ENCODE peak calls at places on chromosomes 6 and 20, in eight cellular contexts. N, K, Q, X, G, P, J and O are unnamed samples. For H3K36me3, the result is how much of the 10 kb centered on the place peaks cover.

GRCh38 chr20:25544316-25544715 is 41.0 kb downstream of the NINL start:
- DNase-seq in N (no peak), K (no peak), Q (no peak), X (no peak), G (no peak), P (no peak), J (no peak), O (no peak)

GRCh38 chr6:27579973-27580372 is 107.1 kb upstream of the ZNF184 start:
- DNase-seq in N (no peak), K (no peak), Q (no peak), X (no peak), G (no peak), P (no peak), J (no peak), O (no peak)

GRCh38 chr6:131029661-131030297 is 33.3 kb downstream of the EPB41L2 start:
- DNase-seq in N (no peak), K (no peak), Q (no peak), X (no peak), G (no peak), P (peak), J (no peak), O (no peak)

GRCh38 chr6:164085552-164086325 is 671.2 kb downstream of the QKI start:
- DNase-seq in N (no peak), K (peak), Q (no peak), X (no peak), G (no peak), P (peak), J (peak), O (no peak)

GRCh38 chr20:9156529-9157280 is 87.8 kb downstream of the PLCB4 start:
- DNase-seq in N (no peak), K (no peak), Q (no peak), X (no peak), G (no peak), P (no peak), J (no peak), O (no peak)

GRCh38 chr6:158910484-158911075 is 89.4 kb downstream of the RSPH3 start:
- DNase-seq in N (no peak), K (no peak), Q (no peak), X (peak), G (no peak), P (peak), J (no peak), O (no peak)

GRCh38 chr6:42269553-42269952 is 51.9 kb upstream of the MRPS10 start:
- DNase-seq in N (no peak), K (no peak), Q (no peak), X (no peak), G (peak), P (no peak), J (no peak), O (no peak)

GRCh38 chr20:38825901-38826625 is 20.6 kb downstream of the PPP1R16B start:
- DNase-seq in N (no peak), K (no peak), Q (no peak), X (peak), G (no peak), P (peak), J (no peak), O (peak)

GRCh38 chr6:159852877-159853276 is 37.9 kb upstream of the MAS1 start:
- DNase-seq in N (no peak), K (no peak), Q (peak), X (no peak), G (peak), P (no peak), J (no peak), O (no peak)

GRCh38 chr20:34877002-34877264 is 521 bp downstream of the ACSS2 start:
- DNase-seq in N (no peak), K (no peak), Q (no peak), X (no peak), G (no peak), P (no peak), J (no peak), O (no peak)

GRCh38 chr20:32743237-32744112 is at the start of gene COMMD7:
- DNase-seq in N (peak), K (peak), Q (peak), X (peak), G (peak), P (peak), J (peak), O (no peak)

GRCh38 chr6:154154389-154154967 is 115.4 kb downstream of the OPRM1 start:
- DNase-seq in N (peak), K (no peak), Q (peak), X (peak), G (peak), P (peak), J (no peak), O (no peak)

GRCh38 chr20:6711950-6712634 is 55.4 kb upstream of the BMP2 start:
- DNase-seq in N (peak), K (no peak), Q (no peak), X (no peak), G (no peak), P (no peak), J (no peak), O (no peak)

GRCh38 chr6:106145741-106146227 is 59.6 kb downstream of the PRDM1 start:
- DNase-seq in N (no peak), K (no peak), Q (no peak), X (peak), G (peak), P (peak), J (no peak), O (no peak)

GRCh38 chr6:81977488-81977887 is 225.0 kb upstream of the TENT5A start:
- DNase-seq in N (no peak), K (no peak), Q (no peak), X (no peak), G (no peak), P (no peak), J (no peak), O (no peak)

GRCh38 chr20:47995661-47996060 is 210.4 kb upstream of the SULF2 start:
- DNase-seq in N (no peak), K (no peak), Q (no peak), X (no peak), G (no peak), P (no peak), J (no peak), O (no peak)

GRCh38 chr20:24235224-24235735 is 234.1 kb upstream of the SYNDIG1 start:
- DNase-seq in N (no peak), K (no peak), Q (no peak), X (no peak), G (no peak), P (no peak), J (no peak), O (no peak)

GRCh38 chr20:39282619-39283092 is 320.5 kb downstream of the DHX35 start:
- DNase-seq in N (no peak), K (no peak), Q (no peak), X (no peak), G (no peak), P (peak), J (no peak), O (no peak)

GRCh38 chr20:6299451-6299850 is 176.6 kb upstream of the FERMT1 start:
- DNase-seq in N (no peak), K (no peak), Q (no peak), X (no peak), G (no peak), P (peak), J (no peak), O (peak)

GRCh38 chr6:17600527-17601388 is 656 bp downstream of the FAM8A1 start:
- DNase-seq in N (peak), K (peak), Q (peak), X (peak), G (peak), P (peak), J (peak), O (no peak)

GRCh38 chr6:142819603-142820335 is 125.2 kb downstream of the HIVEP2 start:
- DNase-seq in N (no peak), K (no peak), Q (peak), X (peak), G (peak), P (peak), J (no peak), O (no peak)

GRCh38 chr6:21914121-21914973 is 320.8 kb downstream of the SOX4 start:
- DNase-seq in N (peak), K (peak), Q (peak), X (peak), G (no peak), P (no peak), J (peak), O (no peak)

GRCh38 chr20:21083825-21084325 is 22.3 kb downstream of the LINC00237 start:
- DNase-seq in N (no peak), K (no peak), Q (no peak), X (no peak), G (no peak), P (no peak), J (no peak), O (no peak)

GRCh38 chr6:169692516-169692915 is 9.3 kb downstream of the WDR27 start:
- DNase-seq in N (no peak), K (no peak), Q (no peak), X (no peak), G (no peak), P (no peak), J (no peak), O (no peak)

GRCh38 chr6:139680819-139681218 is 306.4 kb upstream of the CITED2 start:
- DNase-seq in N (no peak), K (no peak), Q (no peak), X (no peak), G (no peak), P (no peak), J (no peak), O (no peak)

GRCh38 chr20:41059236-41059635 is 30.6 kb downstream of the TOP1 start:
- DNase-seq in N (no peak), K (no peak), Q (no peak), X (no peak), G (no peak), P (no peak), J (no peak), O (no peak)

GRCh38 chr20:63911171-63911570 is 16.2 kb downstream of the DNAJC5 start:
- DNase-seq in N (peak), K (no peak), Q (no peak), X (peak), G (no peak), P (no peak), J (no peak), O (no peak)

GRCh38 chr6:92130944-92131343 is 1288.4 kb downstream of the EPHA7 start:
- DNase-seq in N (no peak), K (no peak), Q (no peak), X (no peak), G (no peak), P (no peak), J (no peak), O (no peak)

GRCh38 chr6:123899745-123900144 is 96.1 kb downstream of the NKAIN2 start:
- DNase-seq in N (no peak), K (no peak), Q (no peak), X (no peak), G (no peak), P (no peak), J (no peak), O (no peak)

GRCh38 chr6:129478379-129478778 is 231.6 kb downstream of the ARHGAP18 start:
- DNase-seq in N (no peak), K (no peak), Q (no peak), X (no peak), G (no peak), P (no peak), J (no peak), O (no peak)

GRCh38 chr6:16129623-16130243 is 847 bp downstream of the MYLIP start:
- DNase-seq in N (peak), K (no peak), Q (no peak), X (peak), G (peak), P (peak), J (peak), O (no peak)

GRCh38 chr6:101016163-101016562 is 135.0 kb upstream of the ASCC3 start:
- DNase-seq in N (no peak), K (no peak), Q (no peak), X (no peak), G (no peak), P (no peak), J (no peak), O (no peak)

GRCh38 chr20:62989201-62989601 is 17.6 kb downstream of the BHLHE23 start:
- DNase-seq in N (no peak), K (no peak), Q (no peak), X (no peak), G (no peak), P (no peak), J (no peak), O (no peak)

GRCh38 chr6:107511410-107512070 is 21.6 kb downstream of the SOBP start:
- DNase-seq in N (no peak), K (peak), Q (no peak), X (no peak), G (no peak), P (peak), J (peak), O (no peak)

GRCh38 chr6:40356242-40356910 is 230.8 kb downstream of the LRFN2 start:
- DNase-seq in N (no peak), K (no peak), Q (no peak), X (peak), G (no peak), P (no peak), J (no peak), O (no peak)

GRCh38 chr6:100620085-100620484 is 155.4 kb upstream of the SIM1 start:
- DNase-seq in N (no peak), K (no peak), Q (no peak), X (peak), G (no peak), P (no peak), J (no peak), O (peak)

GRCh38 chr20:53857723-53858236 is 212.6 kb downstream of the BCAS1 start:
- DNase-seq in N (peak), K (no peak), Q (no peak), X (no peak), G (no peak), P (no peak), J (no peak), O (no peak)

GRCh38 chr6:62707156-62707555 is 421.1 kb upstream of the KHDRBS2 start:
- DNase-seq in N (no peak), K (no peak), Q (no peak), X (no peak), G (no peak), P (peak), J (no peak), O (no peak)

GRCh38 chr6:151137441-151137984 is 102.3 kb upstream of the AKAP12 start:
- DNase-seq in N (no peak), K (no peak), Q (no peak), X (no peak), G (no peak), P (no peak), J (no peak), O (no peak)

GRCh38 chr6:127366281-127367022 is 23.0 kb upstream of the ECHDC1 start:
- DNase-seq in N (no peak), K (no peak), Q (no peak), X (peak), G (no peak), P (peak), J (no peak), O (peak)
- H3K4me3 ChIP-seq in N (no peak), K (no peak), Q (no peak), X (no peak), G (no peak), P (no peak), J (no peak), O (no peak)

GRCh38 chr6:36056178-36056577 is 28.6 kb downstream of the MAPK14 start:
- DNase-seq in N (no peak), K (no peak), Q (no peak), X (no peak), G (no peak), P (no peak), J (no peak), O (no peak)
- H3K36me3 ChIP-seq in N (under half), K (under half), Q (under half), X (under half), G (under half), P (under half), J (under half), O (under half)

GRCh38 chr6:152981219-152981618 is 1.6 kb downstream of the FBXO5 start:
- DNase-seq in N (no peak), K (no peak), Q (no peak), X (no peak), G (no peak), P (no peak), J (no peak), O (no peak)
- H3K4me3 ChIP-seq in N (no peak), K (no peak), Q (no peak), X (peak), G (peak), P (peak), J (no peak), O (peak)

GRCh38 chr6:36516559-36516958 is 30.7 kb downstream of the STK38 start:
- DNase-seq in N (peak), K (no peak), Q (no peak), X (no peak), G (peak), P (no peak), J (no peak), O (no peak)
- H3K36me3 ChIP-seq in N (under half), K (half or more), Q (half or more), X (under half), G (under half), P (under half), J (half or more), O (under half)

DNA sequence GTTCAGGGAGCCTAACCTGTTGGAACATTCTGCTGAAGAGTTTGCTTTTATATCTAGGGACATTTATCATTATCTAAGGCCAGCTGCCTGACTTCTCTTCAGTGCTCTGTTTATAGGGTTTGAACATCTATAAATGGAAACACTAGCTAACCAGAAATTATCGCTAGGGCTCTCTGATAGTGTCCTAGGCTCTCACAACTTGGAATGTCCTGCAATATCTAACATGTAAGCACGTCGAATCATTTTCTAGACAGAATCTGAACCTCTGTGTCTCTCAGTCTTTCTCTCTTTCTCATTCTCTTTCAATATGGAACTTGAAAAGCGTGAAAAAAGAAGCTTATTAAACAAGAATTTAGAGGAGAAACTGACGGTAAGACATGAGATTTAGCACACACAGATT is 92.5 kb upstream of the MLIP start:
- DNase-seq in N (no peak), K (no peak), Q (no peak), X (no peak), G (no peak), P (no peak), J (no peak), O (no peak)
- H3K4me3 ChIP-seq in N (no peak), K (peak), Q (no peak), X (no peak), G (no peak), P (no peak), J (peak), O (no peak)